ENCODE peak calls at places on chromosome 20, in six cellular contexts. Z is SJSA1; H is psoas muscle; U is effector memory CD4-positive, alpha-beta T cell; X is mesendoderm; E is dorsolateral prefrontal cortex. W is an unnamed sample.

GRCh38 chr20:35947489-35947888 is 6.8 kb downstream of the SCAND1 start:
- DNase-seq in Z (no peak), H (no peak), U (no peak), X (peak; percentile 80), E (no peak), W (peak; percentile 68)

GRCh38 chr20:6654490-6655247 is 112.8 kb upstream of the BMP2 start:
- DNase-seq in Z (no peak), H (no peak), U (no peak), X (no peak), E (no peak), W (no peak)

GRCh38 chr20:37526839-37527637 is 638 bp downstream of the BLCAP start:
- DNase-seq in Z (no peak), H (no peak), U (no peak), X (peak; percentile 67), E (no peak), W (peak; percentile 52)

GRCh38 chr20:24584538-24585356 is 115.3 kb downstream of the SYNDIG1 start:
- DNase-seq in Z (peak; percentile 30), H (peak; percentile 23), U (no peak), X (no peak), E (no peak), W (no peak)

GRCh38 chr20:34375977-34376430 is 12.9 kb downstream of the ITCH start:
- DNase-seq in Z (no peak), H (no peak), U (no peak), X (no peak), E (no peak), W (no peak)

GRCh38 chr20:46350201-46350985 is 42.1 kb upstream of the CDH22 start:
- DNase-seq in Z (peak; percentile 84), H (no peak), U (no peak), X (peak; percentile 92), E (no peak), W (peak; percentile 60)

GRCh38 chr20:30168800-30169138 is 1088.7 kb upstream of the DEFB115 start:
- DNase-seq in Z (no peak), H (no peak), U (no peak), X (no peak), E (no peak), W (no peak)

GRCh38 chr20:13458860-13459451 is 179.8 kb downstream of the TASP1 start:
- DNase-seq in Z (no peak), H (no peak), U (no peak), X (peak; percentile 60), E (no peak), W (peak; percentile 58)

GRCh38 chr20:34390769-34391447 is 27.8 kb downstream of the ITCH start:
- DNase-seq in Z (peak; percentile 96), H (peak; percentile 63), U (peak; percentile 6), X (peak; percentile 44), E (no peak), W (no peak)

GRCh38 chr20:8116067-8116811 is 15.8 kb upstream of the PLCB1 start:
- DNase-seq in Z (no peak), H (no peak), U (no peak), X (no peak), E (no peak), W (no peak)

GRCh38 chr20:16059841-16060240 is 513.4 kb downstream of the KIF16B start:
- DNase-seq in Z (no peak), H (no peak), U (no peak), X (no peak), E (no peak), W (no peak)

GRCh38 chr20:48723308-48724264 is 104.2 kb downstream of the PREX1 start:
- DNase-seq in Z (no peak), H (no peak), U (no peak), X (no peak), E (no peak), W (no peak)

GRCh38 chr20:63624486-63624885 is 2.4 kb downstream of the GMEB2 start:
- DNase-seq in Z (no peak), H (no peak), U (no peak), X (peak; percentile 55), E (no peak), W (peak; percentile 39)

GRCh38 chr20:6533828-6534388 is 233.6 kb upstream of the BMP2 start:
- DNase-seq in Z (peak; percentile 74), H (no peak), U (no peak), X (no peak), E (no peak), W (peak; percentile 54)

GRCh38 chr20:60378620-60379019 is 420.4 kb downstream of the CDH26 start:
- DNase-seq in Z (no peak), H (no peak), U (no peak), X (no peak), E (no peak), W (no peak)

GRCh38 chr20:14820771-14821170 is 483.4 kb upstream of the FLRT3 start:
- DNase-seq in Z (no peak), H (no peak), U (no peak), X (no peak), E (no peak), W (peak; percentile 27)

GRCh38 chr20:32473231-32474008 is 111.7 kb downstream of the NOL4L start:
- DNase-seq in Z (no peak), H (no peak), U (no peak), X (no peak), E (no peak), W (peak; percentile 73)

GRCh38 chr20:38985603-38986170 is 23.5 kb downstream of the DHX35 start:
- DNase-seq in Z (no peak), H (no peak), U (no peak), X (no peak), E (no peak), W (no peak)

GRCh38 chr20:14882846-14883245 is 545.4 kb upstream of the FLRT3 start:
- DNase-seq in Z (no peak), H (no peak), U (no peak), X (no peak), E (no peak), W (no peak)

GRCh38 chr20:2118783-2119182 is 17.2 kb downstream of the STK35 start:
- DNase-seq in Z (no peak), H (no peak), U (no peak), X (no peak), E (no peak), W (no peak)

GRCh38 chr20:33653900-33654596 is 8.1 kb upstream of the C20orf144 start:
- DNase-seq in Z (no peak), H (no peak), U (no peak), X (peak; percentile 22), E (no peak), W (no peak)

GRCh38 chr20:24735263-24735662 is 213.8 kb upstream of the CST7 start:
- DNase-seq in Z (no peak), H (no peak), U (no peak), X (peak; percentile 94), E (no peak), W (no peak)

GRCh38 chr20:38685271-38685670 is 39.0 kb upstream of the SLC32A1 start:
- DNase-seq in Z (no peak), H (no peak), U (no peak), X (no peak), E (no peak), W (no peak)

GRCh38 chr20:11447371-11448100 is 470.2 kb upstream of the BTBD3 start:
- DNase-seq in Z (no peak), H (no peak), U (no peak), X (peak; percentile 78), E (no peak), W (no peak)

GRCh38 chr20:32972181-32973076 is 31.8 kb downstream of the SUN5 start:
- DNase-seq in Z (peak; percentile 32), H (no peak), U (peak; percentile 84), X (peak; percentile 69), E (no peak), W (no peak)

GRCh38 chr20:25085756-25086495 is 4.0 kb upstream of the VSX1 start:
- DNase-seq in Z (no peak), H (no peak), U (no peak), X (no peak), E (no peak), W (no peak)

GRCh38 chr20:50286609-50287008 is 96.0 kb downstream of the CEBPB start:
- DNase-seq in Z (peak; percentile 92), H (peak; percentile 81), U (no peak), X (peak; percentile 59), E (no peak), W (no peak)
- H3K4me3 ChIP-seq in Z (no peak overlapping the region), H (peak overlapping the region; percentile 30), U (no peak overlapping the region), X (no peak overlapping the region), E (no peak overlapping the region), W (no peak overlapping the region)

DNA sequence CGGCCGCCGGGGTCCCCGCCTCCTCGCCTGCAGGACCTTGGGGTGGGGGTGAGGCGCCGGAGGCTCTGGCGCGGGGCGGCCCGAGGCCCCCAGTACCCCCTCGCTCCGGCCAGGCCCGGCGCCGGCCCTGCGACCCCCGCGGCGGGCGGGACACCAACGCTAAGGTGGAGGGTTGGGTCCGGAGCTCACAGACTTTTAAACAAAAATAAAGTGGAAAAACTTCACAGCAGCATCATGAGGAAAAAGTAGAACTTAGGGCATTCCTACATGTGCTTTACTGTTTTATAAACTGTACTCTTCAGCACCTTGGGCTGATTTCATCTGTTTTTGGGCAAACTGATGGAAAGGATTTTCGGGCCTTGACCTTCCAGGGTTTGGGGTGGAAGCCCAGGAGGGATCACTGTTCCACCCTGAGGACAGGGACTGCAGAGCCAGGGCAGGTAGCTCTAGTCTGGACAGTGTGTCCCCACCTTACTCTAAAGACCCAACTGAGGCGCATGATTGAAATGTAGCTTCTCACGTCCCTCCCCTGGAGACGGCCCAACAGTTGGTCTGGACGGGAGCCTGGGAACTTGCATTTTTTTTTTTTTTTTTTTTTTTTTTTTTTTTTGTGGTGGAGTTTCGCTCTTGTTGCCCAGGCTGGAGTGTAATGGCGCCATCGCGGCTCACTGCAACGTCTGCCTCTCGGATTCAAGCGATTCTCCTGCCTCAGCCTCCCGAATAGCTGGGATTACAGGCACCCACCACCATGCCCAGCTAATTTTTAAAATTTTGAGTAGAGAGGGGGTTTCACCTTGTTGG is 708 bp downstream of the NELFCD start:
- DNase-seq in Z (no peak), H (no peak), U (no peak), X (peak; percentile 61), E (no peak), W (no peak)
- H3K4me3 ChIP-seq in Z (peak overlapping the region; percentile 100), H (peak overlapping the region; percentile 70), U (peak overlapping the region; percentile 60), X (peak overlapping the region; percentile 61), E (peak overlapping the region; percentile 87), W (peak overlapping the region; percentile 69)

DNA sequence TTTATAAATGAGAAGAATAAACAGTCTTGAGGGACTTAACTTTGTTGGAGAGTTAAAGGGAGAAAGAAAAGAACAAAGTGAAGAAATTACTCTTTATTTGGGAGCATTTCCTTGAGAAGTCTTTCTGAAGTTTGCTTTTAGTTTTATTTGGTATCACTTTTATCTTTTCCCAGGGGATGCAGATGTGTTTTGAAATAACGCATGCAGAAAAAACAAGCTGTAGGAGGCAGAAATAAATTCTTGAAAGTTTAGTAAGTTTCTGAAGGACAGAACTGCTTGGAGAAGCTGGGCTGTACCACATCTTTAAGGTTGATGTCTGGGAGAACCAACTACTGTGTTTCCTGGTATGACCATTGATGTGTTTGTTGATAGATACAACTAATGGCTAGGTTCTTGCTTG is 75.0 kb downstream of the PLCB4 start:
- DNase-seq in Z (no peak), H (no peak), U (no peak), X (no peak), E (no peak), W (no peak)
- H3K4me3 ChIP-seq in Z (no peak overlapping the region), H (no peak overlapping the region), U (no peak overlapping the region), X (no peak overlapping the region), E (no peak overlapping the region), W (no peak overlapping the region)

DNA sequence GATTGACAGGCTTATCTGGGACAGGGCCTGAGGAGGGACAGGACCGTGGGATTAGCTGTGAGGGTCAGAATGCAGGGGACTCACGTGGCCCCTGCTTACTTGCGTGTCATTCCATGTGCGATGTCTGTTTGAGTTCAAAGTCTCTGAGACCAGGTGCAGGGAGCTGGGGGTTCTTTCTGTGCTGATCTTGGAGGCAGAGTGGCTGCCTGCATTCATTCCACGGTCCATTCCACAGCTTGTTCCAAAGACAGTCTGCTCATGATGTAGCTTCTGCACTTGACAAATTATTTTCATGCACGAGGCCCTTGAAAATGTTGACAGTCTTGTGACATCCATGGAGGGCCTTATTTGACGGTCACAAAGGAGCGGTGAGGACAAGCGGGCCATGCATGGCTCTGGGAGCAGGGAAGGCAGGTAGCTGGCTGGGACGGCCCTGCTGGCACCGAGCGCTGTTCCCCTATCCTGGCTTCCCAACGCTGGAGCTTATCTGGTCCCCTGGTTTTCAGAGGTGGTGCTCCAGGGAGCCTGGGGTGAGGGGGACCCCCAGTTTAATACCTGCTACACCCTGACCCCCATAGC is 156.3 kb upstream of the RNF24 start:
- DNase-seq in Z (no peak), H (no peak), U (no peak), X (peak; percentile 62), E (no peak), W (peak; percentile 40)
- H3K4me3 ChIP-seq in Z (peak overlapping the region; percentile 45), H (peak overlapping the region; percentile 64), U (peak overlapping the region; percentile 65), X (no peak overlapping the region), E (peak overlapping the region; percentile 78), W (peak overlapping the region; percentile 50)

W was measured in neural progenitor cell.